ENCODE peak calls at places on chromosomes 5 and 9, in six cellular contexts. One of them, this sample, is unnamed.

GRCh38 chr9:12723409-12724028 is 30.3 kb downstream of the TYRP1 start:
- DNase-seq in gastrocnemius medialis: no peak
- DNase-seq in breast epithelium: no peak
- DNase-seq in body of pancreas: no peak
- DNase-seq in brain microvascular endothelial cell: no peak
- DNase-seq in SK-N-SH: no peak
- DNase-seq in this sample: no peak

GRCh38 chr9:19409406-19410194 is 791 bp downstream of the ACER2 start:
- DNase-seq in SK-N-SH: peak
- DNase-seq in body of pancreas: peak
- DNase-seq in breast epithelium: peak
- DNase-seq in brain microvascular endothelial cell: no peak
- DNase-seq in gastrocnemius medialis: peak
- DNase-seq in this sample: no peak

GRCh38 chr5:126514159-126515141 is 80.6 kb downstream of the ALDH7A1 start:
- DNase-seq in gastrocnemius medialis: no peak
- DNase-seq in body of pancreas: no peak
- DNase-seq in brain microvascular endothelial cell: peak
- DNase-seq in SK-N-SH: no peak
- DNase-seq in breast epithelium: no peak
- DNase-seq in this sample: no peak

GRCh38 chr9:92728831-92729734 is 35.5 kb downstream of the BICD2 start:
- DNase-seq in SK-N-SH: peak
- DNase-seq in breast epithelium: no peak
- DNase-seq in gastrocnemius medialis: no peak
- DNase-seq in brain microvascular endothelial cell: no peak
- DNase-seq in body of pancreas: peak
- DNase-seq in this sample: no peak

GRCh38 chr9:5448016-5448415 is 2.3 kb upstream of the CD274 start:
- DNase-seq in brain microvascular endothelial cell: no peak
- DNase-seq in body of pancreas: no peak
- DNase-seq in breast epithelium: no peak
- DNase-seq in gastrocnemius medialis: no peak
- DNase-seq in SK-N-SH: no peak
- DNase-seq in this sample: no peak

GRCh38 chr9:121684381-121685145 is 33.1 kb downstream of the DAB2IP start:
- DNase-seq in breast epithelium: no peak
- DNase-seq in body of pancreas: peak
- DNase-seq in SK-N-SH: peak
- DNase-seq in gastrocnemius medialis: no peak
- DNase-seq in brain microvascular endothelial cell: no peak
- DNase-seq in this sample: no peak

GRCh38 chr5:181241393-181241975 is 2.2 kb downstream of the RACK1 start:
- DNase-seq in gastrocnemius medialis: peak
- DNase-seq in brain microvascular endothelial cell: peak
- DNase-seq in breast epithelium: no peak
- DNase-seq in body of pancreas: no peak
- DNase-seq in SK-N-SH: peak
- DNase-seq in this sample: peak

GRCh38 chr5:40266952-40267351 is 412.8 kb upstream of the PTGER4 start:
- DNase-seq in body of pancreas: no peak
- DNase-seq in breast epithelium: no peak
- DNase-seq in gastrocnemius medialis: no peak
- DNase-seq in brain microvascular endothelial cell: no peak
- DNase-seq in SK-N-SH: no peak
- DNase-seq in this sample: no peak

GRCh38 chr5:103473725-103474124 is 88.9 kb downstream of the NUDT12 start:
- DNase-seq in body of pancreas: no peak
- DNase-seq in breast epithelium: no peak
- DNase-seq in SK-N-SH: no peak
- DNase-seq in brain microvascular endothelial cell: no peak
- DNase-seq in gastrocnemius medialis: peak
- DNase-seq in this sample: no peak

GRCh38 chr5:108380531-108381021 is 1.3 kb downstream of the FBXL17 start:
- DNase-seq in body of pancreas: peak
- DNase-seq in breast epithelium: no peak
- DNase-seq in brain microvascular endothelial cell: no peak
- DNase-seq in gastrocnemius medialis: peak
- DNase-seq in SK-N-SH: peak
- DNase-seq in this sample: no peak

GRCh38 chr5:86964889-86965288 is 302.8 kb upstream of the RASA1 start:
- DNase-seq in breast epithelium: no peak
- DNase-seq in brain microvascular endothelial cell: no peak
- DNase-seq in body of pancreas: no peak
- DNase-seq in SK-N-SH: no peak
- DNase-seq in gastrocnemius medialis: no peak
- DNase-seq in this sample: no peak

GRCh38 chr9:35180801-35181200 is 19.0 kb downstream of the UNC13B start:
- DNase-seq in body of pancreas: no peak
- DNase-seq in breast epithelium: no peak
- DNase-seq in gastrocnemius medialis: no peak
- DNase-seq in SK-N-SH: no peak
- DNase-seq in brain microvascular endothelial cell: no peak
- DNase-seq in this sample: no peak

GRCh38 chr5:132411382-132411925 is 41.9 kb downstream of the SLC22A5 start:
- DNase-seq in breast epithelium: no peak
- DNase-seq in brain microvascular endothelial cell: no peak
- DNase-seq in SK-N-SH: no peak
- DNase-seq in body of pancreas: peak
- DNase-seq in gastrocnemius medialis: peak
- DNase-seq in this sample: no peak

GRCh38 chr5:170221319-170221718 is 11.5 kb upstream of the C5orf58 start:
- DNase-seq in SK-N-SH: no peak
- DNase-seq in brain microvascular endothelial cell: no peak
- DNase-seq in body of pancreas: no peak
- DNase-seq in breast epithelium: peak
- DNase-seq in gastrocnemius medialis: no peak
- DNase-seq in this sample: no peak
- H3K27ac ChIP-seq in SK-N-SH: no peak
- H3K27ac ChIP-seq in brain microvascular endothelial cell: no peak
- H3K27ac ChIP-seq in body of pancreas: no peak
- H3K27ac ChIP-seq in breast epithelium: peak
- H3K27ac ChIP-seq in gastrocnemius medialis: no peak
- H3K27ac ChIP-seq in this sample: no peak

GRCh38 chr9:129653819-129654528 is 11.5 kb upstream of the PRRX2 start:
- DNase-seq in brain microvascular endothelial cell: no peak
- DNase-seq in SK-N-SH: no peak
- DNase-seq in body of pancreas: no peak
- DNase-seq in breast epithelium: no peak
- DNase-seq in gastrocnemius medialis: no peak
- DNase-seq in this sample: no peak
- H3K27ac ChIP-seq in brain microvascular endothelial cell: no peak
- H3K27ac ChIP-seq in SK-N-SH: peak
- H3K27ac ChIP-seq in body of pancreas: no peak
- H3K27ac ChIP-seq in breast epithelium: no peak
- H3K27ac ChIP-seq in gastrocnemius medialis: no peak
- H3K27ac ChIP-seq in this sample: no peak

GRCh38 chr5:172806897-172807672 is 27.0 kb upstream of the ERGIC1 start:
- DNase-seq in gastrocnemius medialis: peak
- DNase-seq in breast epithelium: peak
- DNase-seq in SK-N-SH: no peak
- DNase-seq in body of pancreas: peak
- DNase-seq in brain microvascular endothelial cell: peak
- DNase-seq in this sample: peak
- H3K27ac ChIP-seq in gastrocnemius medialis: peak
- H3K27ac ChIP-seq in breast epithelium: peak
- H3K27ac ChIP-seq in SK-N-SH: no peak
- H3K27ac ChIP-seq in body of pancreas: peak
- H3K27ac ChIP-seq in brain microvascular endothelial cell: peak
- H3K27ac ChIP-seq in this sample: peak

GRCh38 chr5:9490494-9491097 is 55.3 kb downstream of the SEMA5A start:
- DNase-seq in body of pancreas: no peak
- DNase-seq in brain microvascular endothelial cell: no peak
- DNase-seq in breast epithelium: no peak
- DNase-seq in gastrocnemius medialis: no peak
- DNase-seq in SK-N-SH: no peak
- DNase-seq in this sample: no peak
- H3K27ac ChIP-seq in body of pancreas: no peak
- H3K27ac ChIP-seq in brain microvascular endothelial cell: no peak
- H3K27ac ChIP-seq in breast epithelium: no peak
- H3K27ac ChIP-seq in gastrocnemius medialis: no peak
- H3K27ac ChIP-seq in SK-N-SH: no peak
- H3K27ac ChIP-seq in this sample: no peak

GRCh38 chr9:133129001-133129799 is 8.2 kb upstream of the RALGDS start:
- DNase-seq in gastrocnemius medialis: peak
- DNase-seq in SK-N-SH: peak
- DNase-seq in breast epithelium: no peak
- DNase-seq in body of pancreas: peak
- DNase-seq in brain microvascular endothelial cell: no peak
- DNase-seq in this sample: no peak

GRCh38 chr9:133126697-133127339 is 5.8 kb upstream of the RALGDS start:
- DNase-seq in gastrocnemius medialis: peak
- DNase-seq in breast epithelium: no peak
- DNase-seq in brain microvascular endothelial cell: no peak
- DNase-seq in SK-N-SH: no peak
- DNase-seq in body of pancreas: peak
- DNase-seq in this sample: no peak

GRCh38 chr9:133125706-133126696 is 5.0 kb upstream of the RALGDS start:
- DNase-seq in brain microvascular endothelial cell: peak
- DNase-seq in breast epithelium: no peak
- DNase-seq in body of pancreas: peak
- DNase-seq in gastrocnemius medialis: peak
- DNase-seq in SK-N-SH: peak
- DNase-seq in this sample: no peak

GRCh38 chr9:133128152-133128551 is 7.1 kb upstream of the RALGDS start:
- DNase-seq in breast epithelium: no peak
- DNase-seq in SK-N-SH: no peak
- DNase-seq in body of pancreas: no peak
- DNase-seq in gastrocnemius medialis: no peak
- DNase-seq in brain microvascular endothelial cell: no peak
- DNase-seq in this sample: no peak

DNA sequence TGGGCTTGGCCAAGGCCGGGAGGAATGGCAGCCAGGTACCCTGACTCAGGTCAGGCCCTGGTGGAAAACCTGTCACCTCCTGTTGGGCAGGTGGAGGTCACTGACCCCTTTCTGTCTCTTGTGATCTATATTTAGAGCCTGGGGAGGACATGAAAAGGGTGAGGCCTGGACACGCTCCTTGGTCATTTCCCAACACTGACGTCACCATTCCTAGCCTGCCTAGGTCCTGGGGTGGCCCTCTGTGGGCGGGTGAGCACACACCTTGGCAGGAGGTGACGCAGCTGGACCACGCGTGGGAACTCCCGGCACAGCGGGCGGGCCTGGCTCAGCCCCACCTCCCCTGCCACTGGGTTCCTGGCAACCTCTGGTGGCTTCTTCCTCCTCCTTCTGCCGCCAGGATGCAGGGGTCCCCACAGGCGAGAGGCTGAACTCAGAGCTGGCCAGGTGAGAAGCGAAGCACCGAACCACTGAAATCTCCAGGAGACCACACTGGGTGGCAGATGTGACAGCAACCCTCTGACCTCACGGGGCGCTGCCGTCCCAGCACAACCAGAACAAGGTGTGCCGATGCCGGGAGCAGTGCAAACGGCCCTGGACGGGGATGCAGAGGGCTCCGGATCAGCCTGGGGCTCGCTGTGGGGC is 6.4 kb upstream of the RALGDS start:
- DNase-seq in brain microvascular endothelial cell: no peak
- DNase-seq in SK-N-SH: no peak
- DNase-seq in body of pancreas: peak
- DNase-seq in breast epithelium: peak
- DNase-seq in gastrocnemius medialis: peak
- DNase-seq in this sample: peak
- H3K27ac ChIP-seq in brain microvascular endothelial cell: no peak
- H3K27ac ChIP-seq in SK-N-SH: no peak
- H3K27ac ChIP-seq in body of pancreas: peak
- H3K27ac ChIP-seq in breast epithelium: peak
- H3K27ac ChIP-seq in gastrocnemius medialis: peak
- H3K27ac ChIP-seq in this sample: no peak